ENCODE peak calls at places on chromosomes 11 and 22, in five cellular contexts. Z is adrenal gland, H is cardiac fibroblast, K is fibroblast of lung, N is lower leg skin. S is an unnamed sample.

GRCh38 chr11:65043881-65044501 is 3.0 kb downstream of the SAC3D1 start:
- DNase-seq in Z (peak; percentile 47), H (peak; percentile 51), K (peak; percentile 23), N (peak; percentile 53), S (no peak)

GRCh38 chr11:7270233-7270760 is 18.6 kb downstream of the SYT9 start:
- DNase-seq in Z (no peak), H (no peak), K (no peak), N (no peak), S (no peak)

GRCh38 chr11:57213282-57214086 is 23.6 kb downstream of the APLNR start:
- DNase-seq in Z (no peak), H (peak; percentile 60), K (peak; percentile 70), N (no peak), S (no peak)

GRCh38 chr11:27471067-27471587 is 1.5 kb downstream of the LGR4 start:
- DNase-seq in Z (no peak), H (no peak), K (no peak), N (no peak), S (no peak)

GRCh38 chr22:47307812-47308211 is 545.4 kb downstream of the TBC1D22A start:
- DNase-seq in Z (peak; percentile 2), H (no peak), K (no peak), N (no peak), S (no peak)

GRCh38 chr11:12185914-12186313 is 75.5 kb downstream of the MICAL2 start:
- DNase-seq in Z (no peak), H (peak; percentile 82), K (peak; percentile 94), N (no peak), S (no peak)

GRCh38 chr11:34299962-34300350 is 57.9 kb downstream of the ABTB2 start:
- DNase-seq in Z (no peak), H (no peak), K (no peak), N (no peak), S (no peak)

GRCh38 chr11:43575931-43576833 is 104.4 kb upstream of the HSD17B12 start:
- DNase-seq in Z (no peak), H (peak; percentile 10), K (peak; percentile 47), N (no peak), S (no peak)

GRCh38 chr11:78022397-78023396 is at the start of gene KCTD14:
- DNase-seq in Z (peak; percentile 67), H (peak; percentile 30), K (no peak), N (no peak), S (no peak)

GRCh38 chr11:120801801-120802689 is 221.9 kb upstream of the TBCEL start:
- DNase-seq in Z (peak; percentile 80), H (peak; percentile 74), K (peak; percentile 45), N (peak; percentile 47), S (peak; percentile 50)

DNA sequence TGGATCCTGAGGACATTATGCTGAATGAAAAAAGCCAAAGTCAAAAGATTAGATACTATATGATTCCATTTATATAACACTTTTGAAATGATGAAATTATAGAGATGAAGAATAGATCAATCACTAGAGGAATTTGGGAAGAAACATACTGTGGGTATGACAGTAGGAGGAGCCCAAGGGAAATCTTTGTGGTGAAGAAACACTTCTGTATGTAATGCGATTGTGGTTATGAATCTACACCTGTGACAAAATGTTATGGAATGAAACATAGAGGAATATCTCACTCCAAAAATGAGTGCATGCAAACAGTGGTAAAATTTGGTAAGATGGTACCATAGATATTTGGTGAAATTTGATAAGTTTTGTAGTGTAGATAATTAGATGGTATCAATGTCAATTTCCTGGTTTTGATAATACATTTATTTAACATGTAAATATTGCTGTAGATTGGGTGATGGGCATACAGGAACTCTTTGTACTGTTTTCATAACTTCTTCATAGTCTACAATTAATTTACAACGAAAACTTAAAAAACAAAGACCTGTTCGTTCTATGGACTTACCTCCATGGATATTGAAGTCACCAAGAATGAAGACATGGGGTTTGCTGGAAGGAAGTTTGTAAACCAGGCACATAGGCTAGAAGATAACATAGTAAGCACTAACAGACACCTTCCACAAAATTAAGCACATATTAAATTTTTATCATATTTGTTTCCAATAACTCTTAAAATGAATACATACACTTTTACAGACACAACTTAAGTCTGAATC is 11.5 kb downstream of the MRGPRX1 start:
- DNase-seq in Z (no peak), H (no peak), K (no peak), N (no peak), S (no peak)
- TF ChIP-seq CTCF in Z (no peak), H (no peak), K (no peak), N (no peak), S (no peak)

GRCh38 chr11:25970726-25971508 is 361.0 kb upstream of the ANO3 start:
- DNase-seq in Z (no peak), H (no peak), K (no peak), N (no peak), S (no peak)
- TF ChIP-seq CTCF in Z (no peak), H (peak; percentile 50), K (no peak), N (no peak), S (no peak)

DNA sequence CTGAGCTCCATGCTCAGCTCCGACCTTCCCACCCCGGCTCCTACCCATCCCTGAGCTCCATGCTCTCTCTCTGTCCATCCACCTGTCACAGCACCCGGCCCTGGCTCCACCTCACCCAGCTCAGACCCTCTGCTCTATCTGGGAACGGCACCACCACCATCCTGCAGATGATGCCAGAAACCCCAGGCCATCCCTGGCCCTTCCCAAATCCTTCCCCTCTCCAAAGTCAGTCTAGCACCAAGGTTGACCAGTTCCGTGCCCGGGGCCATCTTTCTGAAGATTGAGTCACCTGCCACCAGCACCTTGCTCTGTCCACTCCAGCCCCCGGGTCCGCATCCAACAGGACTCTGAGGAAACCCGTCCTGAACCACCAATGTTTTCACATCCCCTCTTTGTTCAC is 969.6 kb downstream of the BRD1 start:
- DNase-seq in Z (no peak), H (no peak), K (no peak), N (no peak), S (no peak)
- TF ChIP-seq CTCF in Z (no peak), H (no peak), K (no peak), N (no peak), S (no peak)

DNA sequence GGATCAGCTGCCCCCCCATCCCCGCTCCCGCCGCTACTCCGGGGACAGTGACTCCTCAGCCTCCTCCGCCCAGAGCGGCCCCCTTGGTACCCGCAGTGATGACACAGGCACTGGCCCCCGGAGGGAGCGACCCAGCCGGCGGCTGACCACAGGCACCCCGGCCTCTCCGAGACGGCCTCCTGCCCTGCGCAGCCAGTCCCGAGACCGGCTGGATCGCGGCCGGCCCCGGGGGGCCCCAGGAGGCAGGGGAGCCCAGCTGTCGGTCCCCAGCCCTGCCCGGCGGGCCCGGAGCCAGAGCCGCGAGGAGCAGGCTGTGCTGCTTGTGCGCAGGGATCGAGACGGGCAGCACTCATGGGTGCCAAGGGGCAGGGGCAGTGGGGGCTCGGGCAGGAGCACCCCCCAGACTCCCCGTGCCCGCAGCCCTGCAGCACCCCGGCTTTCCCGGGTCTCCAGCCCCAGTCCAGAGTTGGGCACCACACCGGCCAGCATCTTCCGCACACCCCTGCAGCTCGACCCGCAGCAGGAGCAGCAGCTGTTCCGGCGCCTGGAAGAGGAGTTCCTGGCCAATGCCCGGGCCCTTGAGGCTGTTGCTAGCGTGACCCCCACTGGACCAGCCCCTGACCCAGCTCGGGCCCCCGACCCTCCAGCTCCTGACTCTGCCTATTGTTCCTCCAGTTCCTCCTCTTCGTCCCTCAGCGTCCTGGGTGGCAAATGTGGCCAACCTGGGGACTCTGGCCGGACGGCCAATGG is 3.9 kb downstream of the RASL10A start:
- DNase-seq in Z (no peak), H (no peak), K (no peak), N (no peak), S (no peak)
- TF ChIP-seq CTCF in Z (no peak), H (no peak), K (no peak), N (no peak), S (no peak)

GRCh38 chr11:32713496-32713895 is 81.0 kb downstream of the CCDC73 start:
- DNase-seq in Z (no peak), H (peak; percentile 16), K (peak; percentile 3), N (no peak), S (no peak)
- TF ChIP-seq CTCF in Z (peak; percentile 33), H (peak; percentile 33), K (peak; percentile 28), N (no peak), S (no peak)

GRCh38 chr11:72534859-72535547 is 100.7 kb upstream of the CLPB start:
- DNase-seq in Z (no peak), H (no peak), K (peak; percentile 41), N (no peak), S (no peak)
- TF ChIP-seq CTCF in Z (no peak), H (peak; percentile 7), K (peak; percentile 8), N (no peak), S (no peak)

GRCh38 chr11:119480375-119481020 is 57.5 kb upstream of the THY1 start:
- DNase-seq in Z (peak; percentile 21), H (no peak), K (no peak), N (no peak), S (no peak)

GRCh38 chr11:119481021-119481666 is 58.2 kb upstream of the THY1 start:
- DNase-seq in Z (peak; percentile 89), H (peak; percentile 97), K (peak; percentile 89), N (peak; percentile 87), S (peak; percentile 68)

GRCh38 chr11:119481667-119482400 is 58.9 kb upstream of the THY1 start:
- DNase-seq in Z (peak; percentile 51), H (no peak), K (no peak), N (no peak), S (no peak)

GRCh38 chr11:119478711-119479285 is 55.8 kb upstream of the THY1 start:
- DNase-seq in Z (no peak), H (no peak), K (no peak), N (peak; percentile 8), S (no peak)

DNA sequence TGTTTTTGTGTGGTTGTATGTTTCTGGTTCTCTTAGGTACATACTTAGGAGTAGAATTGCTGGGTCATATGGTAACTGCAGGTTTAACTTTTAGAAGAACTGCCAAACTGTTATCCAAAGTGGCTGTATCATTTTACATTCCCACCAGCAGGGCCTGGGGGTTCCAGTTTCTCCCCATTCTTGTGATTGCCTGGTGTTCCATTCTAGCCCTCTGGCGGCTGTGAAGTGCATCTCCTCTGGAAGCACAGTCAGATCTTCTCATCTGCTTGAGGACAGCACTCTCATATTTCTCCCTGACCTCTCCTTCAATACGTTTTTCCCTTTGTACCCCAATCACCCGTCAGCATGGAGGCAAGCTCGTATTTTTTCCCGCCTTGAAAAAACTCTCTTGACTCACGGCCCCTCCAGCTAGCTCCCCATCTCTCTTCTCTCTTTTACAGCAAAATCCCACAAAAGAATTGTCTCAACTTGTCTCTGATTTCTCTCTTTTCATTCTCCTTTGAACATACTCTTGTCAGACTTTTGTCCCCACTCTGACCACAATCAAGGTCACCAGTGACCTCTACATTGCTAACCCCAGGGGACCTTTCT is 56.8 kb upstream of the THY1 start:
- DNase-seq in Z (peak; percentile 5), H (peak; percentile 63), K (peak; percentile 50), N (no peak), S (no peak)
- TF ChIP-seq CTCF in Z (no peak), H (peak; percentile 42), K (peak; percentile 66), N (no peak), S (no peak)

DNA sequence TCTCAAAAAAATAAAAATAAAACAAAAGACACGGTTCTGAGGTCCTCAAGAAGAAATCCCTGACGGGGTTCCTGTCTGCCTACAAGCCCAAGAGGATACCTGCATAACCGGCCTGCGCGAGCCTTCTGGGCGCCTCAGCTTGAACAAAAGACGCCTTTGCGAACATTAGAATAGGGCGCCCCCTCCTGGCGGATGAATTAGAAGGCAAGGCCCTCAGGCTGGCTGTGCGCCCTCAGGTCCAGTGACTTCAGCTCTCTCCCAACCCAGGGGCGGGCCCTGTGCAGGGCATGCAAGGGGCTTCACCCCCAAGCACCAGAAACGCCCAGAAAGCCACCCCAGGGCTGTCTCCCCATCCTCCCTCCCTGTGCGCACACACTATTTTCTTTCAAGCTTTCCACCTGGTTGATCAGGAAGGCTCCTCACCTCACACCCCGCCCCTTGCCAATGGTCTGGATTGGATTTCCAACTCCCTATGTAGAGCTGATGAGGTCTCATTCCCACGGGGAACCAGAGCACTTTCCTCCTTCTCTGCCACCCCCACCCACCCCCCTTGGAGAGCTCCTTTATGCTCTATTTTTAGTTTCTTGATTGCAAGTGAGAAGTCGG is 273.3 kb downstream of the BUD13 start:
- DNase-seq in Z (peak; percentile 73), H (peak; percentile 61), K (peak; percentile 34), N (peak; percentile 33), S (no peak)
- TF ChIP-seq CTCF in Z (peak; percentile 39), H (peak; percentile 46), K (peak; percentile 24), N (no peak), S (no peak)

GRCh38 chr11:16350125-16350524 is 6.2 kb downstream of the SOX6 start:
- DNase-seq in Z (no peak), H (no peak), K (no peak), N (no peak), S (no peak)
- TF ChIP-seq CTCF in Z (no peak), H (no peak), K (no peak), N (no peak), S (no peak)